ENCODE peak calls at places on chromosomes 3 and 15, in eight cellular contexts. R is GM23338, T is K562, D is stomach, L is sigmoid colon, G is breast epithelium, U is Panc1, E is SK-N-SH. X is an unnamed sample.

GRCh38 chr15:37056168-37056893 is 44.0 kb downstream of the MEIS2 start:
- DNase-seq in R (peak), T (peak), D (no peak), L (peak), G (no peak), U (no peak), E (no peak), X (no peak)

GRCh38 chr3:128076783-128077624 is 24.8 kb downstream of the SEC61A1 start:
- DNase-seq in R (peak), T (peak), D (peak), L (no peak), G (no peak), U (no peak), E (no peak), X (peak)

GRCh38 chr15:52528465-52529288 is at the start of gene MYO5A:
- DNase-seq in R (peak), T (peak), D (peak), L (peak), G (peak), U (no peak), E (peak), X (peak)

GRCh38 chr3:12462159-12462962 is 21.9 kb upstream of the TSEN2 start:
- DNase-seq in R (no peak), T (no peak), D (no peak), L (no peak), G (no peak), U (no peak), E (no peak), X (no peak)

GRCh38 chr3:138384971-138385370 is 36.6 kb downstream of the MRAS start:
- DNase-seq in R (no peak), T (peak), D (no peak), L (peak), G (no peak), U (no peak), E (no peak), X (no peak)

GRCh38 chr3:190566043-190566933 is 52.4 kb downstream of the IL1RAP start:
- DNase-seq in R (peak), T (no peak), D (peak), L (peak), G (peak), U (peak), E (peak), X (peak)

GRCh38 chr3:42314411-42314810 is 48.4 kb upstream of the CCK start:
- DNase-seq in R (peak), T (no peak), D (no peak), L (no peak), G (no peak), U (no peak), E (no peak), X (no peak)

GRCh38 chr3:149487598-149488197 is 13.2 kb downstream of the TM4SF4 start:
- DNase-seq in R (peak), T (peak), D (no peak), L (no peak), G (no peak), U (no peak), E (no peak), X (no peak)

GRCh38 chr15:19992428-19992827 is 549.2 kb downstream of the GOLGA6L6 start:
- DNase-seq in R (no peak), T (no peak), D (no peak), L (no peak), G (no peak), U (no peak), E (no peak), X (no peak)

GRCh38 chr3:175270199-175270837 is 411.2 kb downstream of the NAALADL2 start:
- DNase-seq in R (peak), T (no peak), D (no peak), L (no peak), G (no peak), U (no peak), E (peak), X (no peak)

GRCh38 chr3:47082519-47082918 is 81.4 kb downstream of the SETD2 start:
- DNase-seq in R (no peak), T (no peak), D (no peak), L (no peak), G (no peak), U (no peak), E (no peak), X (no peak)

GRCh38 chr15:77909131-77909940 is 168.2 kb downstream of the TBC1D2B start:
- DNase-seq in R (no peak), T (no peak), D (no peak), L (peak), G (no peak), U (no peak), E (no peak), X (peak)

GRCh38 chr3:67463656-67464055 is 190.8 kb downstream of the SUCLG2 start:
- DNase-seq in R (no peak), T (no peak), D (no peak), L (no peak), G (no peak), U (no peak), E (no peak), X (no peak)

GRCh38 chr15:58438956-58439355 is 7.2 kb downstream of the LIPC start:
- DNase-seq in R (peak), T (peak), D (no peak), L (no peak), G (peak), U (no peak), E (peak), X (no peak)

GRCh38 chr15:82647835-82648256 is 683 bp upstream of the CPEB1 start:
- DNase-seq in R (peak), T (peak), D (no peak), L (peak), G (no peak), U (no peak), E (peak), X (peak)

GRCh38 chr3:76570436-76571057 is 469.4 kb upstream of the ROBO2 start:
- DNase-seq in R (peak), T (peak), D (no peak), L (no peak), G (no peak), U (no peak), E (peak), X (no peak)

GRCh38 chr15:43376017-43376705 is 5.3 kb downstream of the TUBGCP4 start:
- DNase-seq in R (peak), T (peak), D (no peak), L (no peak), G (no peak), U (no peak), E (peak), X (no peak)

GRCh38 chr3:83843716-83844115 is 1115.1 kb upstream of the CADM2 start:
- DNase-seq in R (peak), T (no peak), D (no peak), L (no peak), G (no peak), U (no peak), E (no peak), X (no peak)

GRCh38 chr15:66921319-66921718 is 144.1 kb upstream of the SMAD3 start:
- DNase-seq in R (no peak), T (no peak), D (peak), L (peak), G (no peak), U (no peak), E (no peak), X (no peak)

GRCh38 chr15:59532770-59533379 is 78.7 kb upstream of the GCNT3 start:
- DNase-seq in R (peak), T (peak), D (peak), L (peak), G (no peak), U (no peak), E (peak), X (no peak)

GRCh38 chr15:23690450-23690852 is 3.3 kb upstream of the NDN start:
- DNase-seq in R (peak), T (peak), D (peak), L (peak), G (peak), U (no peak), E (peak), X (no peak)

GRCh38 chr3:158434412-158435038 is 136.5 kb upstream of the MLF1 start:
- DNase-seq in R (peak), T (peak), D (peak), L (peak), G (peak), U (peak), E (peak), X (no peak)

GRCh38 chr3:49900491-49901153 is 3.1 kb downstream of the MST1R start:
- DNase-seq in R (peak), T (no peak), D (peak), L (no peak), G (peak), U (peak), E (no peak), X (no peak)

GRCh38 chr3:123028233-123028828 is 768 bp upstream of the SEMA5B start:
- DNase-seq in R (peak), T (peak), D (no peak), L (peak), G (no peak), U (peak), E (peak), X (no peak)

GRCh38 chr3:11719406-11720219 is 75.9 kb upstream of the VGLL4 start:
- DNase-seq in R (peak), T (peak), D (peak), L (peak), G (peak), U (no peak), E (peak), X (peak)

DNA sequence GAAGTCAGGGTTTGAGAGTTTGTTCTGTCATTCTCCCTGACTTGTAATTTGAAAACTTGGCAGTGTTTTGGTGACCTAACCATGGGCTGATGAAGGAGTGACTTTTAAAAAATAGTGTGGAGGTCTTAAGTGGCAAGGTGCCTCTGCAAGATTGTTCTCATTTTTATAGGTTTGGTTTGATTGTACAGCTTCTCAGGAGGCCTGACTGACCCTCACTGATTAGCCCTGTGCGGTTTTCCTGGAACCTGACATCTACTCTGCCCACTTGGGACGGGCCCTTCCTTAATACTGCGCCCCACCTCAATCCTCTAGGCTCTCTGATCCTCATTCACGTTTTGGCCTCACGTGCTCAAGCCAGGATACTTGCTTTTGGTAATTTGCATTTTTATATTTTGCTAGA is 2.8 kb downstream of the UBE2E1 start:
- DNase-seq in R (no peak), T (peak), D (no peak), L (no peak), G (no peak), U (no peak), E (no peak), X (no peak)
- H3K4me3 ChIP-seq in R (peak), T (no peak), D (no peak), L (no peak), G (no peak), U (peak), E (no peak), X (no peak)

DNA sequence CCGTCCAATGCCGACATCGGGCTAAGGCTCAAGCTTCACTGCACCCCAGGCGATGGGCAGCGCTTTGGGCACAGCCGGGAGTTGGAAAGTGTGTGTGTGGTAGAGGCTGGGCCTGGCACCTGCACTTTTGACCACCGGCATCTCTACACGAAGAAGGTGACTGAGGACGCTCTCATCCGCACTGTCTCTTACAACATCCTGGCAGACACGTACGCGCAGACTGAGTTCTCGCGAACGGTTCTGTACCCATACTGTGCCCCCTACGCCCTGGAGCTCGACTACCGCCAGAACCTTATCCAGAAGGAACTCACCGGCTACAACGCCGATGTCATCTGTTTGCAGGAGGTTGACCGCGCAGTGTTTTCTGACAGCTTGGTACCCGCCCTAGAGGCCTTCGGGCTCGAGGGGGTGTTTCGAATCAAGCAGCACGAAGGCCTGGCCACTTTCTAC is 1.0 kb downstream of the PDE12 start:
- DNase-seq in R (peak), T (peak), D (peak), L (no peak), G (no peak), U (no peak), E (peak), X (no peak)
- TF ChIP-seq POLR2AphosphoS5 in R (no peak), T (no peak), D (no peak), L (no peak), G (no peak), U (no peak), E (no peak), X (no peak)

GRCh38 chr15:76334438-76335004 is 2.1 kb upstream of the ISL2 start:
- DNase-seq in R (no peak), T (no peak), D (no peak), L (no peak), G (no peak), U (no peak), E (no peak), X (no peak)

GRCh38 chr15:76336254-76337046 is at the start of gene ISL2:
- DNase-seq in R (peak), T (peak), D (peak), L (peak), G (no peak), U (no peak), E (peak), X (peak)

GRCh38 chr15:76335129-76335850 is 1.3 kb upstream of the ISL2 start:
- DNase-seq in R (peak), T (no peak), D (no peak), L (peak), G (no peak), U (no peak), E (no peak), X (peak)

GRCh38 chr15:76337047-76337738 is 620 bp downstream of the ISL2 start:
- DNase-seq in R (peak), T (peak), D (no peak), L (no peak), G (no peak), U (no peak), E (peak), X (no peak)

GRCh38 chr15:76335851-76336253 is 721 bp upstream of the ISL2 start:
- DNase-seq in R (peak), T (peak), D (no peak), L (no peak), G (no peak), U (no peak), E (peak), X (no peak)
- H3K4me3 ChIP-seq in R (peak), T (peak), D (peak), L (peak), G (peak), U (no peak), E (peak), X (peak)

GRCh38 chr3:196609343-196609775 is 30.1 kb upstream of the NRROS start:
- DNase-seq in R (peak), T (peak), D (peak), L (peak), G (peak), U (peak), E (peak), X (peak)
- TF ChIP-seq POLR2AphosphoS5 in R (no peak), T (no peak), D (peak), L (no peak), G (peak), U (no peak), E (no peak), X (peak)

DNA sequence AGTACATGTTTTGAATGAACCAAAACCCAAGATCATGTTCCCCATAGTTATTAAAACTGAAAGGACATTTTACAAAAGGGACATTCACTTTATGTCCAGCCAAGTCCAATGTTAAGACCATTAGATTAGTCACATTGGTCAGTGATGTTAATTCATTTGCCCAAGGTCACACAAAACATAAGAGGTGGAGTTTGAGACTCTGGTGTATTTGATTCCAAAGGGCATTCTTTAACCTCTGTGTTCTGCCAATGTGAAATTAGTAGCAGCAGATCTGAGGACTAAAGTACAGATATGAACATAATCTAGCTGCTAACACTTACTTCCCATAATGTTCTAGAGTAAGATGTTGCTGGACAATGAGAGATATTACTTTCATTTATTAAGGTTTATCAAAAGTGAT is 425.6 kb downstream of the TUSC7 start:
- DNase-seq in R (no peak), T (no peak), D (no peak), L (no peak), G (no peak), U (no peak), E (no peak), X (no peak)
- H3K4me3 ChIP-seq in R (no peak), T (no peak), D (no peak), L (no peak), G (no peak), U (no peak), E (no peak), X (no peak)

GRCh38 chr3:129278970-129279906 is 568 bp downstream of the HMCES start:
- DNase-seq in R (peak), T (peak), D (peak), L (peak), G (peak), U (no peak), E (peak), X (peak)
- TF ChIP-seq POLR2AphosphoS5 in R (no peak), T (no peak), D (no peak), L (no peak), G (no peak), U (no peak), E (no peak), X (no peak)

DNA sequence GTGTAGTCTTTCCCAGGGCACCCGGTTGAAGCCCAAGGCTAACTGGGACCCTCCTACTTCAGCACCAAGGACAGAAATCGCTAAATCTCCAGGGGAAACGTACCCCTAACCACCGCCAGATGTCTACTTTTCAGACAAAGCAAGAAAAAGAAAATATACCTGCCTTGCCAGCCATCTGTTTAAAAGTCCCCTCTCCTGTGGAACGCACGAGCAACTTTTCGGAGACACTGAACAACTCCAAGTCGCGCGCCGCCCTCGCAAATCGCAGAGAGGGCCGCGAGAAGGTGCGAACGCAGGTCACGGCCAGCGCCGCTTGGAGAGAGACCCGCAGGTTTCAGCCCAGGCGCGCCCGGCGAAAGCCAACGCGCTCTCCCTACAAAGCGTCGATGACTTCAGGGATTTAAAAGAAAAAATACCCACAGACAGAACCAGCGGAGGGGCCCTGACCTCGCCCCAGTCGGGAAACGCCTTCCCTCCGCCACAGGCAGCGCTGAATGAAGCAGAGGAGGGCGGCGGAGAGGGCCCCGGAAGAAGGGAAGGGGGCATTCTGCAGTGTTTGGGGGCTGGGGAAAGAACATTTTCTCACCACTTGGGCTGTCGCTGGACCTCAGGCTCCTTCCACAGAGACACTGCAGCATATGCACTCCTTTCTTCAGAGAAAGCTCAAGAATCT is 213.1 kb downstream of the FGF12 start:
- DNase-seq in R (peak), T (peak), D (no peak), L (no peak), G (no peak), U (no peak), E (peak), X (peak)
- H3K4me3 ChIP-seq in R (peak), T (no peak), D (peak), L (peak), G (peak), U (no peak), E (peak), X (peak)

GRCh38 chr3:5187920-5188418 is 462 bp downstream of the EDEM1 start:
- DNase-seq in R (peak), T (peak), D (no peak), L (peak), G (no peak), U (no peak), E (peak), X (peak)
- TF ChIP-seq POLR2AphosphoS5 in R (no peak), T (no peak), D (no peak), L (no peak), G (no peak), U (no peak), E (no peak), X (peak)

DNA sequence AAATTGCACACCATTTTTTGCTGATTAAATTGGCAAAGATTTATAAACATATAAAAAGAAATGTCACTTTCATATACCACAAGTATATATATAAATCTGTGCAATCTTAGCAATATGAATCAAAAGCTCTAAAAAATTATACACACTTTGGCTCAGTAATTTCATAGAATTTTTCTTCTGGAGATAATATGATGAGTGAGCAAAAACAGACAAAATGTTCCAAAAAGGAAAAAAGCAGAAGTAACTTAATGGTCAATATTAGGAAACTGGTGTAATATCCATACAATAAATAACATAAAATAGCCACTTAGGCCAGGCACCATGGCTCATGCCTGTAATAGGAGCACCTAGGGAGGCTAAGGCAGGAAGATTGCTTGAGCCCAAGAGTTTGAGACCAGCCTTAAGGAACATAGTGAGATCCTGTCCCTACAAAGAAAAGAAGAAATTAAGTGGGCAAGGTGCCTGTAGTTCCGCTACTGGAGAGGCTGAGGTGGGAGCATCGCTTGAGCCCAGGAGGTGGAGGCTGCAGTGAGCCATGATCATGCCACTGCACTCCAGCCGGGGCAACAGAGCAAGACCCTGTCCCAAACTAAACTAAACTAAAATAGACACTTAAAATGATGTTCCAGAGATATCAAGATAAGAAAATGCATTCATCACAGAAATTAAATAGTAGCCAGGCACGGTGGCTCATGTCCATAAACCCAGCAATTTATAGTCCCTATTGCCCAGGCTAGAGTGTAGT is 52.1 kb downstream of the TFDP2 start:
- DNase-seq in R (no peak), T (no peak), D (no peak), L (no peak), G (no peak), U (no peak), E (no peak), X (no peak)
- H3K4me3 ChIP-seq in R (no peak), T (no peak), D (no peak), L (no peak), G (no peak), U (no peak), E (no peak), X (no peak)